ENCODE peak calls at places on chromosomes 16 and 17, in eight cellular contexts. T, N, H, D, F, Y, P and K are unnamed samples. For H3K27me3, the result is how much of the 10 kb centered on the place peaks cover.

GRCh38 chr17:69523252-69523861 is 108.9 kb downstream of the MAP2K6 start:
- DNase-seq in T (peak), N (no peak), H (peak), D (no peak), F (peak), Y (peak), P (peak), K (peak)

GRCh38 chr17:37744961-37745800 is at the start of gene HNF1B:
- DNase-seq in T (no peak), N (no peak), H (no peak), D (no peak), F (peak), Y (no peak), P (peak), K (no peak)

GRCh38 chr17:46270032-46270431 is 24.9 kb upstream of the LRRC37A start:
- DNase-seq in T (no peak), N (no peak), H (no peak), D (no peak), F (no peak), Y (no peak), P (no peak), K (no peak)

GRCh38 chr17:73591278-73592078 is 52.8 kb downstream of the SDK2 start:
- DNase-seq in T (no peak), N (no peak), H (peak), D (no peak), F (peak), Y (no peak), P (no peak), K (no peak)

GRCh38 chr16:11639925-11640899 is 28.0 kb upstream of the SNN start:
- DNase-seq in T (peak), N (peak), H (peak), D (peak), F (peak), Y (peak), P (peak), K (peak)

GRCh38 chr17:77184474-77184873 is 43.7 kb downstream of the SEC14L1 start:
- DNase-seq in T (no peak), N (no peak), H (peak), D (no peak), F (no peak), Y (no peak), P (no peak), K (no peak)

GRCh38 chr17:57678393-57678792 is 66.7 kb downstream of the CCDC182 start:
- DNase-seq in T (no peak), N (no peak), H (no peak), D (peak), F (no peak), Y (no peak), P (no peak), K (no peak)

GRCh38 chr16:68961778-68962402 is 118.6 kb downstream of the TANGO6 start:
- DNase-seq in T (no peak), N (no peak), H (no peak), D (no peak), F (no peak), Y (no peak), P (no peak), K (peak)

GRCh38 chr17:28174352-28175046 is 132.0 kb downstream of the NLK start:
- DNase-seq in T (no peak), N (no peak), H (no peak), D (no peak), F (no peak), Y (no peak), P (no peak), K (no peak)

DNA sequence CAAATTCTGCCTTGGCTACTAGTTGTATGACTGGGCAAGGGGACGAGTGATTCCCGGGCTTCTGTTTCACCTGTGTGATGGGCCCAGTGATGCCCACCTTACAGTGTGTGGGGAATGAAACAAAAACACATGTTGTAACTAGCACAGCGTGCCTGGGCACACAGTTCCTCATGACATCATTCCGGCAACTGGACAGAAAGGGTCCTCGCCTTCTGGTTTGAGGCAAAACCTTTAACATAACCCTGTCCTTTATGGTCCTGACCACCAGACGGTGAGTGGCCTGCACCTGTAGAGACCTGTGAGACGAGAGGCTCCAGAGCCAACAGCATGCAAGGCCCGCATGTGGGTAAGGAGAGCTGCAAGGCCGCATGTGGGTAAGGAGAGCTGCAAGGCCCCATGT is 7.7 kb upstream of the SLC38A8 start:
- DNase-seq in T (no peak), N (no peak), H (no peak), D (no peak), F (no peak), Y (no peak), P (no peak), K (no peak)
- H3K27me3 ChIP-seq in T (under half), N (under half), H (under half), D (under half), F (under half), Y (under half), P (under half), K (under half)

GRCh38 chr17:48107137-48108055 is at the start of gene SNX11:
- DNase-seq in T (peak), N (peak), H (peak), D (peak), F (peak), Y (peak), P (peak), K (peak)
- TF ChIP-seq CTCF in T (no peak), N (peak), H (no peak), D (peak), F (no peak), Y (peak), P (no peak), K (no peak)

GRCh38 chr17:48718781-48719641 is 3.3 kb downstream of the PRAC1 start:
- DNase-seq in T (no peak), N (no peak), H (no peak), D (no peak), F (no peak), Y (no peak), P (peak), K (peak)
- H3K27me3 ChIP-seq in T (half or more), N (half or more), H (half or more), D (under half), F (under half), Y (half or more), P (half or more), K (under half)

GRCh38 chr16:57096192-57096591 is 3.8 kb downstream of the CPNE2 start:
- DNase-seq in T (no peak), N (no peak), H (no peak), D (no peak), F (no peak), Y (no peak), P (no peak), K (no peak)

GRCh38 chr16:57100445-57100844 is 8.1 kb downstream of the CPNE2 start:
- DNase-seq in T (no peak), N (no peak), H (no peak), D (no peak), F (no peak), Y (no peak), P (no peak), K (no peak)

GRCh38 chr16:57096793-57097192 is 4.4 kb downstream of the CPNE2 start:
- DNase-seq in T (no peak), N (no peak), H (no peak), D (no peak), F (no peak), Y (no peak), P (no peak), K (no peak)

GRCh38 chr16:57094911-57095310 is 2.5 kb downstream of the CPNE2 start:
- DNase-seq in T (no peak), N (no peak), H (no peak), D (no peak), F (no peak), Y (no peak), P (no peak), K (no peak)

GRCh38 chr16:57098188-57098841 is 5.9 kb downstream of the CPNE2 start:
- DNase-seq in T (no peak), N (no peak), H (no peak), D (no peak), F (no peak), Y (no peak), P (no peak), K (no peak)
- TF ChIP-seq CTCF in T (no peak), N (no peak), H (no peak), D (no peak), F (no peak), Y (no peak), P (no peak), K (no peak)